ENCODE peak calls at places on chromosomes 3 and 15, in nine cellular contexts. One of them, this sample, is unnamed. For H3K36me3, the result is how much of the 10 kb centered on the place peaks cover.

GRCh38 chr3:35383719-35384555 is 255.4 kb upstream of the ARPP21 start:
- DNase-seq in cardiac muscle cell: peak
- DNase-seq in gastrocnemius medialis: no peak
- DNase-seq in body of pancreas: no peak
- DNase-seq in ovary: no peak
- DNase-seq in fibroblast of lung: peak
- DNase-seq in psoas muscle: no peak
- DNase-seq in pancreas: no peak
- DNase-seq in prostate gland: no peak
- DNase-seq in this sample: no peak

GRCh38 chr3:67858492-67858891 is 204.1 kb upstream of the SUCLG2 start:
- DNase-seq in ovary: no peak
- DNase-seq in cardiac muscle cell: no peak
- DNase-seq in prostate gland: no peak
- DNase-seq in psoas muscle: no peak
- DNase-seq in pancreas: no peak
- DNase-seq in fibroblast of lung: no peak
- DNase-seq in gastrocnemius medialis: no peak
- DNase-seq in body of pancreas: no peak
- DNase-seq in this sample: no peak

GRCh38 chr3:116897382-116897781 is 187.8 kb downstream of the TUSC7 start:
- DNase-seq in body of pancreas: no peak
- DNase-seq in prostate gland: no peak
- DNase-seq in pancreas: no peak
- DNase-seq in psoas muscle: no peak
- DNase-seq in gastrocnemius medialis: no peak
- DNase-seq in ovary: no peak
- DNase-seq in cardiac muscle cell: no peak
- DNase-seq in fibroblast of lung: peak
- DNase-seq in this sample: no peak

GRCh38 chr3:104582092-104582491 is 784.6 kb upstream of the ALCAM start:
- DNase-seq in fibroblast of lung: peak
- DNase-seq in psoas muscle: no peak
- DNase-seq in cardiac muscle cell: no peak
- DNase-seq in body of pancreas: no peak
- DNase-seq in ovary: no peak
- DNase-seq in prostate gland: no peak
- DNase-seq in pancreas: no peak
- DNase-seq in gastrocnemius medialis: no peak
- DNase-seq in this sample: no peak

GRCh38 chr15:96225642-96226259 is 104.7 kb upstream of the NR2F2 start:
- DNase-seq in prostate gland: no peak
- DNase-seq in pancreas: no peak
- DNase-seq in fibroblast of lung: no peak
- DNase-seq in ovary: no peak
- DNase-seq in body of pancreas: no peak
- DNase-seq in psoas muscle: no peak
- DNase-seq in cardiac muscle cell: no peak
- DNase-seq in gastrocnemius medialis: no peak
- DNase-seq in this sample: no peak

GRCh38 chr3:195236801-195237570 is 34.0 kb downstream of the XXYLT1 start:
- DNase-seq in psoas muscle: peak
- DNase-seq in fibroblast of lung: no peak
- DNase-seq in cardiac muscle cell: no peak
- DNase-seq in body of pancreas: no peak
- DNase-seq in gastrocnemius medialis: no peak
- DNase-seq in pancreas: no peak
- DNase-seq in ovary: no peak
- DNase-seq in prostate gland: no peak
- DNase-seq in this sample: no peak

GRCh38 chr3:138921316-138922292 is 25.3 kb downstream of the FOXL2 start:
- DNase-seq in fibroblast of lung: peak
- DNase-seq in body of pancreas: no peak
- DNase-seq in psoas muscle: no peak
- DNase-seq in prostate gland: no peak
- DNase-seq in cardiac muscle cell: peak
- DNase-seq in pancreas: no peak
- DNase-seq in ovary: no peak
- DNase-seq in gastrocnemius medialis: no peak
- DNase-seq in this sample: no peak

GRCh38 chr3:52222319-52223221 is 2.9 kb downstream of the TLR9 start:
- DNase-seq in fibroblast of lung: no peak
- DNase-seq in cardiac muscle cell: no peak
- DNase-seq in psoas muscle: no peak
- DNase-seq in body of pancreas: no peak
- DNase-seq in pancreas: no peak
- DNase-seq in prostate gland: no peak
- DNase-seq in gastrocnemius medialis: no peak
- DNase-seq in ovary: no peak
- DNase-seq in this sample: peak

GRCh38 chr3:77204788-77205187 is 164.9 kb downstream of the ROBO2 start:
- DNase-seq in cardiac muscle cell: no peak
- DNase-seq in gastrocnemius medialis: no peak
- DNase-seq in prostate gland: no peak
- DNase-seq in fibroblast of lung: no peak
- DNase-seq in body of pancreas: no peak
- DNase-seq in pancreas: no peak
- DNase-seq in psoas muscle: no peak
- DNase-seq in ovary: no peak
- DNase-seq in this sample: no peak

GRCh38 chr15:31459011-31459748 is 132.5 kb downstream of the KLF13 start:
- DNase-seq in gastrocnemius medialis: no peak
- DNase-seq in body of pancreas: no peak
- DNase-seq in psoas muscle: no peak
- DNase-seq in prostate gland: no peak
- DNase-seq in ovary: no peak
- DNase-seq in cardiac muscle cell: no peak
- DNase-seq in pancreas: no peak
- DNase-seq in fibroblast of lung: no peak
- DNase-seq in this sample: no peak

GRCh38 chr15:72057548-72058091 is 60.3 kb downstream of the MYO9A start:
- DNase-seq in body of pancreas: no peak
- DNase-seq in gastrocnemius medialis: no peak
- DNase-seq in fibroblast of lung: no peak
- DNase-seq in pancreas: no peak
- DNase-seq in psoas muscle: no peak
- DNase-seq in prostate gland: no peak
- DNase-seq in ovary: no peak
- DNase-seq in cardiac muscle cell: peak
- DNase-seq in this sample: no peak

GRCh38 chr15:77738441-77739437 is 106.0 kb upstream of the LINGO1 start:
- DNase-seq in pancreas: no peak
- DNase-seq in body of pancreas: no peak
- DNase-seq in psoas muscle: no peak
- DNase-seq in fibroblast of lung: no peak
- DNase-seq in prostate gland: no peak
- DNase-seq in gastrocnemius medialis: no peak
- DNase-seq in cardiac muscle cell: no peak
- DNase-seq in ovary: no peak
- DNase-seq in this sample: no peak

GRCh38 chr3:86723433-86723832 is 267.5 kb downstream of the VGLL3 start:
- DNase-seq in prostate gland: no peak
- DNase-seq in psoas muscle: no peak
- DNase-seq in fibroblast of lung: no peak
- DNase-seq in cardiac muscle cell: no peak
- DNase-seq in gastrocnemius medialis: no peak
- DNase-seq in body of pancreas: no peak
- DNase-seq in ovary: no peak
- DNase-seq in pancreas: no peak
- DNase-seq in this sample: no peak

GRCh38 chr3:100915706-100916105 is 77.5 kb downstream of the ABI3BP start:
- DNase-seq in pancreas: no peak
- DNase-seq in gastrocnemius medialis: no peak
- DNase-seq in fibroblast of lung: no peak
- DNase-seq in prostate gland: no peak
- DNase-seq in body of pancreas: no peak
- DNase-seq in ovary: no peak
- DNase-seq in psoas muscle: no peak
- DNase-seq in cardiac muscle cell: no peak
- DNase-seq in this sample: no peak

GRCh38 chr3:149395107-149396089 is 17.9 kb upstream of the TM4SF1 start:
- DNase-seq in cardiac muscle cell: peak
- DNase-seq in gastrocnemius medialis: no peak
- DNase-seq in pancreas: peak
- DNase-seq in body of pancreas: peak
- DNase-seq in fibroblast of lung: peak
- DNase-seq in psoas muscle: no peak
- DNase-seq in prostate gland: peak
- DNase-seq in ovary: peak
- DNase-seq in this sample: peak

GRCh38 chr3:124816206-124816605 is 71.0 kb downstream of the ITGB5 start:
- DNase-seq in prostate gland: no peak
- DNase-seq in body of pancreas: no peak
- DNase-seq in pancreas: no peak
- DNase-seq in fibroblast of lung: no peak
- DNase-seq in psoas muscle: no peak
- DNase-seq in cardiac muscle cell: no peak
- DNase-seq in gastrocnemius medialis: no peak
- DNase-seq in ovary: no peak
- DNase-seq in this sample: no peak

GRCh38 chr3:99499235-99499798 is 139.1 kb upstream of the COL8A1 start:
- DNase-seq in psoas muscle: no peak
- DNase-seq in pancreas: no peak
- DNase-seq in fibroblast of lung: peak
- DNase-seq in gastrocnemius medialis: no peak
- DNase-seq in body of pancreas: no peak
- DNase-seq in prostate gland: no peak
- DNase-seq in cardiac muscle cell: peak
- DNase-seq in ovary: peak
- DNase-seq in this sample: peak

GRCh38 chr15:35667908-35668307 is 121.9 kb upstream of the DPH6 start:
- DNase-seq in cardiac muscle cell: no peak
- DNase-seq in body of pancreas: no peak
- DNase-seq in gastrocnemius medialis: no peak
- DNase-seq in pancreas: no peak
- DNase-seq in ovary: no peak
- DNase-seq in fibroblast of lung: no peak
- DNase-seq in prostate gland: no peak
- DNase-seq in psoas muscle: no peak
- DNase-seq in this sample: no peak

GRCh38 chr3:194561306-194561974 is 71.8 kb downstream of the TMEM44 start:
- DNase-seq in ovary: no peak
- DNase-seq in prostate gland: no peak
- DNase-seq in gastrocnemius medialis: no peak
- DNase-seq in cardiac muscle cell: peak
- DNase-seq in psoas muscle: no peak
- DNase-seq in pancreas: no peak
- DNase-seq in body of pancreas: no peak
- DNase-seq in fibroblast of lung: peak
- DNase-seq in this sample: no peak

GRCh38 chr3:143078883-143079282 is 40.7 kb upstream of the CHST2 start:
- DNase-seq in prostate gland: no peak
- DNase-seq in pancreas: no peak
- DNase-seq in body of pancreas: no peak
- DNase-seq in ovary: no peak
- DNase-seq in cardiac muscle cell: peak
- DNase-seq in psoas muscle: no peak
- DNase-seq in gastrocnemius medialis: no peak
- DNase-seq in fibroblast of lung: peak
- DNase-seq in this sample: no peak

GRCh38 chr3:86774082-86774691 is 216.8 kb downstream of the VGLL3 start:
- DNase-seq in prostate gland: no peak
- DNase-seq in fibroblast of lung: peak
- DNase-seq in cardiac muscle cell: peak
- DNase-seq in body of pancreas: no peak
- DNase-seq in pancreas: no peak
- DNase-seq in ovary: no peak
- DNase-seq in psoas muscle: no peak
- DNase-seq in gastrocnemius medialis: no peak
- DNase-seq in this sample: no peak

GRCh38 chr15:76973362-76973743 is 21.6 kb upstream of the PSTPIP1 start:
- DNase-seq in body of pancreas: no peak
- DNase-seq in pancreas: no peak
- DNase-seq in psoas muscle: peak
- DNase-seq in ovary: no peak
- DNase-seq in prostate gland: no peak
- DNase-seq in gastrocnemius medialis: no peak
- DNase-seq in cardiac muscle cell: peak
- DNase-seq in fibroblast of lung: peak
- DNase-seq in this sample: peak

GRCh38 chr15:40773902-40774301 is 4.1 kb downstream of the C15orf62 start:
- DNase-seq in prostate gland: no peak
- DNase-seq in psoas muscle: no peak
- DNase-seq in fibroblast of lung: no peak
- DNase-seq in gastrocnemius medialis: no peak
- DNase-seq in ovary: no peak
- DNase-seq in pancreas: no peak
- DNase-seq in body of pancreas: no peak
- DNase-seq in cardiac muscle cell: no peak
- DNase-seq in this sample: no peak
- H3K36me3 ChIP-seq in prostate gland: under half
- H3K36me3 ChIP-seq in psoas muscle: half or more
- H3K36me3 ChIP-seq in fibroblast of lung: under half
- H3K36me3 ChIP-seq in gastrocnemius medialis: under half
- H3K36me3 ChIP-seq in ovary: under half
- H3K36me3 ChIP-seq in pancreas: under half
- H3K36me3 ChIP-seq in body of pancreas: under half
- H3K36me3 ChIP-seq in cardiac muscle cell: under half
- H3K36me3 ChIP-seq in this sample: half or more

GRCh38 chr3:30804983-30805382 is 89.5 kb downstream of the GADL1 start:
- DNase-seq in pancreas: no peak
- DNase-seq in ovary: no peak
- DNase-seq in gastrocnemius medialis: no peak
- DNase-seq in psoas muscle: no peak
- DNase-seq in cardiac muscle cell: peak
- DNase-seq in body of pancreas: no peak
- DNase-seq in fibroblast of lung: no peak
- DNase-seq in prostate gland: no peak
- DNase-seq in this sample: no peak
- TF ChIP-seq CTCF in pancreas: no peak
- TF ChIP-seq CTCF in ovary: no peak
- TF ChIP-seq CTCF in gastrocnemius medialis: no peak
- TF ChIP-seq CTCF in psoas muscle: no peak
- TF ChIP-seq CTCF in cardiac muscle cell: no peak
- TF ChIP-seq CTCF in body of pancreas: no peak
- TF ChIP-seq CTCF in fibroblast of lung: no peak
- TF ChIP-seq CTCF in prostate gland: no peak
- TF ChIP-seq CTCF in this sample: no peak

GRCh38 chr3:126661965-126662364 is 7.0 kb upstream of the TXNRD3 start:
- DNase-seq in gastrocnemius medialis: no peak
- DNase-seq in body of pancreas: no peak
- DNase-seq in prostate gland: no peak
- DNase-seq in psoas muscle: no peak
- DNase-seq in ovary: no peak
- DNase-seq in fibroblast of lung: no peak
- DNase-seq in cardiac muscle cell: no peak
- DNase-seq in pancreas: no peak
- DNase-seq in this sample: peak
- H3K27ac ChIP-seq in gastrocnemius medialis: no peak
- H3K27ac ChIP-seq in body of pancreas: no peak
- H3K27ac ChIP-seq in prostate gland: no peak
- H3K27ac ChIP-seq in psoas muscle: no peak
- H3K27ac ChIP-seq in ovary: no peak
- H3K27ac ChIP-seq in fibroblast of lung: no peak
- H3K27ac ChIP-seq in cardiac muscle cell: no peak
- H3K27ac ChIP-seq in pancreas: no peak
- H3K27ac ChIP-seq in this sample: no peak

DNA sequence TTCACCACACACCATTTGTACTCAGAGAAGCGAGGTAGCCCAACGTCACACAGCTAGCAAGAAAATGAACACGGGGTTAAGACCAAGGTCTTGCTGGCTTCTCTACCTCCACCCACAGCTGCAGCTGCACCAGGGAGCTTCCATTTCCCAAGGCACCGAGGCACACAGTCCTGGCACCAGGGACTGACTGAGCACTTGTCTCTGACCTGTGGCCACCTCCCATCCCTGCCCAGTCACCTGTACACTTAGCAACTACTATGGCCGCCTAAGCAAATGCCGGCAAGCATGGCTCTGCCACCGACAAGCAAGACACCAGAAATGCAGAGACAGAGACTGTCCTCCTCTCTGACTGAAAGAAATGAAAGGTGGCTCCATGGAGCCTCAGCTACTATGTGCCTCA is 15.3 kb downstream of the ZXDC start:
- DNase-seq in fibroblast of lung: no peak
- DNase-seq in psoas muscle: peak
- DNase-seq in cardiac muscle cell: no peak
- DNase-seq in prostate gland: no peak
- DNase-seq in gastrocnemius medialis: no peak
- DNase-seq in body of pancreas: no peak
- DNase-seq in pancreas: no peak
- DNase-seq in ovary: no peak
- DNase-seq in this sample: no peak
- H3K36me3 ChIP-seq in fibroblast of lung: under half
- H3K36me3 ChIP-seq in psoas muscle: half or more
- H3K36me3 ChIP-seq in cardiac muscle cell: half or more
- H3K36me3 ChIP-seq in prostate gland: under half
- H3K36me3 ChIP-seq in gastrocnemius medialis: under half
- H3K36me3 ChIP-seq in body of pancreas: under half
- H3K36me3 ChIP-seq in pancreas: under half
- H3K36me3 ChIP-seq in ovary: under half
- H3K36me3 ChIP-seq in this sample: half or more